ENCODE peak calls at places on chromosome 5, in eight cellular contexts. One of them, this sample, is unnamed.

GRCh38 chr5:41291323-41291722 is 78.0 kb upstream of the C6 start:
- DNase-seq in fibroblast of lung: no peak
- DNase-seq in A549: no peak
- DNase-seq in ovary: no peak
- DNase-seq in CD8-positive, alpha-beta T cell: no peak
- DNase-seq in OCI-LY7: no peak
- DNase-seq in lung: no peak
- DNase-seq in heart left ventricle: no peak
- DNase-seq in this sample: no peak

GRCh38 chr5:92242170-92242569 is 859.1 kb upstream of the ARRDC3 start:
- DNase-seq in fibroblast of lung: no peak
- DNase-seq in CD8-positive, alpha-beta T cell: no peak
- DNase-seq in ovary: no peak
- DNase-seq in OCI-LY7: no peak
- DNase-seq in A549: no peak
- DNase-seq in heart left ventricle: no peak
- DNase-seq in lung: no peak
- DNase-seq in this sample: no peak

GRCh38 chr5:40679998-40680681 is 425 bp downstream of the PTGER4 start:
- DNase-seq in ovary: no peak
- DNase-seq in OCI-LY7: no peak
- DNase-seq in CD8-positive, alpha-beta T cell: no peak
- DNase-seq in lung: peak; percentile 33
- DNase-seq in A549: no peak
- DNase-seq in fibroblast of lung: no peak
- DNase-seq in heart left ventricle: no peak
- DNase-seq in this sample: peak; percentile 52

GRCh38 chr5:156617426-156617825 is 232.7 kb upstream of the PPP1R2B start:
- DNase-seq in A549: no peak
- DNase-seq in OCI-LY7: no peak
- DNase-seq in lung: no peak
- DNase-seq in fibroblast of lung: no peak
- DNase-seq in heart left ventricle: no peak
- DNase-seq in ovary: no peak
- DNase-seq in CD8-positive, alpha-beta T cell: no peak
- DNase-seq in this sample: no peak

GRCh38 chr5:81268797-81269196 is 32.6 kb upstream of the ZCCHC9 start:
- DNase-seq in heart left ventricle: no peak
- DNase-seq in fibroblast of lung: peak; percentile 84
- DNase-seq in lung: no peak
- DNase-seq in OCI-LY7: no peak
- DNase-seq in CD8-positive, alpha-beta T cell: no peak
- DNase-seq in ovary: no peak
- DNase-seq in A549: peak; percentile 33
- DNase-seq in this sample: no peak

GRCh38 chr5:168681556-168682183 is 102.5 kb upstream of the PANK3 start:
- DNase-seq in heart left ventricle: peak; percentile 46
- DNase-seq in CD8-positive, alpha-beta T cell: no peak
- DNase-seq in OCI-LY7: no peak
- DNase-seq in fibroblast of lung: peak; percentile 74
- DNase-seq in ovary: peak; percentile 72
- DNase-seq in A549: no peak
- DNase-seq in lung: no peak
- DNase-seq in this sample: no peak

GRCh38 chr5:159732220-159732619 is 184.1 kb upstream of the ADRA1B start:
- DNase-seq in lung: no peak
- DNase-seq in heart left ventricle: no peak
- DNase-seq in A549: no peak
- DNase-seq in fibroblast of lung: no peak
- DNase-seq in OCI-LY7: no peak
- DNase-seq in ovary: no peak
- DNase-seq in CD8-positive, alpha-beta T cell: no peak
- DNase-seq in this sample: no peak

GRCh38 chr5:93130623-93131022 is 450.4 kb downstream of the NR2F1-AS1 start:
- DNase-seq in heart left ventricle: peak; percentile 20
- DNase-seq in OCI-LY7: no peak
- DNase-seq in CD8-positive, alpha-beta T cell: no peak
- DNase-seq in ovary: no peak
- DNase-seq in A549: no peak
- DNase-seq in fibroblast of lung: no peak
- DNase-seq in lung: no peak
- DNase-seq in this sample: no peak

GRCh38 chr5:74085782-74086181 is 459.8 kb downstream of the ARHGEF28 start:
- DNase-seq in ovary: no peak
- DNase-seq in CD8-positive, alpha-beta T cell: no peak
- DNase-seq in OCI-LY7: no peak
- DNase-seq in A549: no peak
- DNase-seq in fibroblast of lung: no peak
- DNase-seq in lung: peak; percentile 67
- DNase-seq in heart left ventricle: no peak
- DNase-seq in this sample: no peak

GRCh38 chr5:112253478-112254250 is 165.4 kb downstream of the EPB41L4A start:
- DNase-seq in OCI-LY7: no peak
- DNase-seq in fibroblast of lung: no peak
- DNase-seq in CD8-positive, alpha-beta T cell: no peak
- DNase-seq in lung: no peak
- DNase-seq in ovary: peak; percentile 27
- DNase-seq in A549: no peak
- DNase-seq in heart left ventricle: peak; percentile 39
- DNase-seq in this sample: no peak

GRCh38 chr5:131209506-131210191 is 38.9 kb downstream of the LYRM7 start:
- DNase-seq in A549: no peak
- DNase-seq in OCI-LY7: peak; percentile 94
- DNase-seq in ovary: no peak
- DNase-seq in lung: no peak
- DNase-seq in fibroblast of lung: no peak
- DNase-seq in heart left ventricle: no peak
- DNase-seq in CD8-positive, alpha-beta T cell: peak; percentile 31
- DNase-seq in this sample: no peak

GRCh38 chr5:180860887-180861822 is at the start of gene ZFP62:
- DNase-seq in ovary: peak; percentile 88
- DNase-seq in A549: peak; percentile 77
- DNase-seq in lung: peak; percentile 92
- DNase-seq in heart left ventricle: peak; percentile 92
- DNase-seq in CD8-positive, alpha-beta T cell: peak; percentile 84
- DNase-seq in fibroblast of lung: peak; percentile 90
- DNase-seq in OCI-LY7: peak; percentile 96
- DNase-seq in this sample: peak; percentile 97

GRCh38 chr5:180866296-180866695 is 5.2 kb upstream of the ZFP62 start:
- DNase-seq in OCI-LY7: no peak
- DNase-seq in A549: peak; percentile 19
- DNase-seq in ovary: no peak
- DNase-seq in CD8-positive, alpha-beta T cell: no peak
- DNase-seq in fibroblast of lung: no peak
- DNase-seq in lung: no peak
- DNase-seq in heart left ventricle: no peak
- DNase-seq in this sample: peak; percentile 58

GRCh38 chr5:180862645-180863044 is 1.6 kb upstream of the ZFP62 start:
- DNase-seq in ovary: no peak
- DNase-seq in OCI-LY7: no peak
- DNase-seq in heart left ventricle: no peak
- DNase-seq in A549: no peak
- DNase-seq in fibroblast of lung: no peak
- DNase-seq in lung: no peak
- DNase-seq in CD8-positive, alpha-beta T cell: no peak
- DNase-seq in this sample: no peak

DNA sequence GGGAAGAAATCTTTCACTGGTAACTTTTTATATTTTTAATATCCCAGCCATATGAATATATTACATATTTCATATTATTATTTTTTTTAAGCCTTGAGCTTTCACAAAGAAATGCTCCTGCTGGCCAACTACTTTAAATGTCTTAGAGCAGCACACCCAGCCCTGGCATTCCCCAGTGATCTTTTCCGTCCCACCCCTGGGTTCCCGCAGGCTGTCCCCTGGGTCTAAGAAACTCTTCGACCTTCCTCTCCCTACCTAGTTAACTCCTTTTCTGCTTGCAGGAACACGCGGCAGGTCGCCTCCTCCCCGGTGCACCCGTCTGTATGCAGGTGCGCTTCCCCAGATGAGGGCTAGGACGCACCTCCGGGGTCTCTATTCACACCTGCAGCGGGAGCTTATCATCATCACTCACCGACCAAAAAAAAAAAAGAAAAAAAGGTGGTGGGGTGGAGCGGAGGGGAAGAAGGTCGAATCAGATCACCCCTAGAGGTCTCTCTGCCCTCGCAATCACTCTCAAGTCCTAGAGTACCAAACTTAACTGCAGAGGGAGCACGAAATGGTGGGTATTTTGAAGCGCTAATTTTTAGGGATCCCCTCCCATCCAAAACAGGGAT is 696 bp downstream of the ZFP62 start:
- DNase-seq in fibroblast of lung: peak; percentile 27
- DNase-seq in heart left ventricle: no peak
- DNase-seq in OCI-LY7: peak; percentile 90
- DNase-seq in ovary: no peak
- DNase-seq in CD8-positive, alpha-beta T cell: no peak
- DNase-seq in lung: no peak
- DNase-seq in A549: peak; percentile 62
- DNase-seq in this sample: peak; percentile 72
- TF ChIP-seq CTCF in fibroblast of lung: peak; percentile 15
- TF ChIP-seq CTCF in heart left ventricle: peak; percentile 31
- TF ChIP-seq CTCF in OCI-LY7: peak; percentile 66
- TF ChIP-seq CTCF in ovary: no peak
- TF ChIP-seq CTCF in CD8-positive, alpha-beta T cell: peak; percentile 56
- TF ChIP-seq CTCF in lung: no peak
- TF ChIP-seq CTCF in A549: peak; percentile 51
- TF ChIP-seq CTCF in this sample: no peak

DNA sequence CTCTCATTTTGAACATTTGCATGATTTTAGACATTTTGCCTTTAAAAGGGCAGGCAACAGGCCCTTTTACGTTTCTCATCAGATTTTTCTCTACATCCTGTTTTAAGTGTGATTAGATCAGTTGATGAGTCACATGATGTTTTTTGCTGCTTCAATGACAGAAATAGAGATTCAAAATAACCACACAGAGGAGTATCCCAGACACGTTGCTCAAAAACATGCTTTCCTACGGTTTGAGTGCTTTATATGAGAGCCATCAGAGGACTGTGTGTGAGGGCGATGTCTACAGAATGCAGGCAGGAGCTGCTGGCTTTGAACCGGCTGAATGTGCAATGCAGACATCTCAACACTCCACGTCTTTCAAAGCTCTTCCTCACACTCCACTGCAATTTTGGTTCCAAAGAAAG is 42.1 kb downstream of the OTULIN start:
- DNase-seq in lung: no peak
- DNase-seq in A549: no peak
- DNase-seq in OCI-LY7: no peak
- DNase-seq in ovary: no peak
- DNase-seq in heart left ventricle: no peak
- DNase-seq in fibroblast of lung: peak; percentile 62
- DNase-seq in CD8-positive, alpha-beta T cell: peak; percentile 33
- DNase-seq in this sample: no peak
- H3K4me1 ChIP-seq in lung: no peaks in the 10 kb centered on the region
- H3K4me1 ChIP-seq in A549: no peaks in the 10 kb centered on the region
- H3K4me1 ChIP-seq in OCI-LY7: no peaks in the 10 kb centered on the region
- H3K4me1 ChIP-seq in ovary: no peaks in the 10 kb centered on the region
- H3K4me1 ChIP-seq in heart left ventricle: peaks cover 12% of the 10 kb centered on the region
- H3K4me1 ChIP-seq in fibroblast of lung: peaks cover 4% of the 10 kb centered on the region
- H3K4me1 ChIP-seq in CD8-positive, alpha-beta T cell: peaks cover 79% of the 10 kb centered on the region
- H3K4me1 ChIP-seq in this sample: no peaks in the 10 kb centered on the region

GRCh38 chr5:100708625-100709171 is 173.5 kb downstream of the FAM174A start:
- DNase-seq in A549: no peak
- DNase-seq in ovary: no peak
- DNase-seq in fibroblast of lung: no peak
- DNase-seq in CD8-positive, alpha-beta T cell: no peak
- DNase-seq in OCI-LY7: no peak
- DNase-seq in lung: no peak
- DNase-seq in heart left ventricle: no peak
- DNase-seq in this sample: no peak

GRCh38 chr5:100709771-100710170 is 174.6 kb downstream of the FAM174A start:
- DNase-seq in ovary: no peak
- DNase-seq in CD8-positive, alpha-beta T cell: no peak
- DNase-seq in A549: no peak
- DNase-seq in OCI-LY7: no peak
- DNase-seq in fibroblast of lung: no peak
- DNase-seq in lung: no peak
- DNase-seq in heart left ventricle: no peak
- DNase-seq in this sample: no peak

GRCh38 chr5:100706796-100707195 is 171.6 kb downstream of the FAM174A start:
- DNase-seq in fibroblast of lung: peak; percentile 56
- DNase-seq in ovary: no peak
- DNase-seq in OCI-LY7: peak; percentile 23
- DNase-seq in lung: no peak
- DNase-seq in CD8-positive, alpha-beta T cell: no peak
- DNase-seq in heart left ventricle: no peak
- DNase-seq in A549: no peak
- DNase-seq in this sample: no peak
- TF ChIP-seq CTCF in fibroblast of lung: peak; percentile 50
- TF ChIP-seq CTCF in ovary: no peak
- TF ChIP-seq CTCF in OCI-LY7: peak; percentile 62
- TF ChIP-seq CTCF in lung: no peak
- TF ChIP-seq CTCF in CD8-positive, alpha-beta T cell: peak; percentile 40
- TF ChIP-seq CTCF in heart left ventricle: peak; percentile 43
- TF ChIP-seq CTCF in A549: no peak
- TF ChIP-seq CTCF in this sample: no peak

GRCh38 chr5:132465095-132465707 is 25.4 kb downstream of the IRF1 start:
- DNase-seq in heart left ventricle: no peak
- DNase-seq in fibroblast of lung: no peak
- DNase-seq in A549: no peak
- DNase-seq in OCI-LY7: no peak
- DNase-seq in lung: no peak
- DNase-seq in ovary: no peak
- DNase-seq in CD8-positive, alpha-beta T cell: no peak
- DNase-seq in this sample: no peak

GRCh38 chr5:132464155-132464939 is 26.2 kb downstream of the IRF1 start:
- DNase-seq in lung: no peak
- DNase-seq in fibroblast of lung: no peak
- DNase-seq in A549: no peak
- DNase-seq in heart left ventricle: no peak
- DNase-seq in OCI-LY7: peak; percentile 81
- DNase-seq in CD8-positive, alpha-beta T cell: no peak
- DNase-seq in ovary: no peak
- DNase-seq in this sample: peak; percentile 59

GRCh38 chr5:132462856-132463745 is 27.5 kb downstream of the IRF1 start:
- DNase-seq in A549: no peak
- DNase-seq in ovary: no peak
- DNase-seq in CD8-positive, alpha-beta T cell: no peak
- DNase-seq in fibroblast of lung: no peak
- DNase-seq in lung: no peak
- DNase-seq in OCI-LY7: no peak
- DNase-seq in heart left ventricle: no peak
- DNase-seq in this sample: no peak

GRCh38 chr5:132461671-132462070 is 28.9 kb downstream of the IRF1 start:
- DNase-seq in lung: no peak
- DNase-seq in heart left ventricle: no peak
- DNase-seq in fibroblast of lung: no peak
- DNase-seq in OCI-LY7: no peak
- DNase-seq in ovary: no peak
- DNase-seq in CD8-positive, alpha-beta T cell: no peak
- DNase-seq in A549: no peak
- DNase-seq in this sample: no peak

DNA sequence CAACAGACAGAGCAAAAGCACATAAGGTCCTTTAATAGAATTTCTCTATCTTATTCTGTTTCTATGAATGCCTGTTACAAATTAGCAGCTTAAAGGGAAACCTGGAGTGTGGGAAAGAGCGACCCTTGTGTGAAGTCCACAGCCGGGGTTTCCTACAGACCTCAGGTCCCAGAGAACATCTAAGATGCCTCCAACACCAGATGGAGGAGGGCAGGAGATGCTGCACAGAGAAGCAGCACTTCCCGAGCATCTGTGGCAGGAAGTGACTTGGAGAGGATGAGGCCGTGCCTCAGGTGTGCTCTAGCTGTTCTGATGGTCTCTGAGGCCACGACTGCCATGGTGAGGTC is 26.8 kb downstream of the IRF1 start:
- DNase-seq in OCI-LY7: no peak
- DNase-seq in lung: no peak
- DNase-seq in heart left ventricle: no peak
- DNase-seq in fibroblast of lung: no peak
- DNase-seq in ovary: no peak
- DNase-seq in A549: no peak
- DNase-seq in CD8-positive, alpha-beta T cell: no peak
- DNase-seq in this sample: no peak
- H3K4me1 ChIP-seq in OCI-LY7: peaks cover 85% of the 10 kb centered on the region
- H3K4me1 ChIP-seq in lung: peaks cover 10% of the 10 kb centered on the region
- H3K4me1 ChIP-seq in heart left ventricle: peaks cover 75% of the 10 kb centered on the region
- H3K4me1 ChIP-seq in fibroblast of lung: peaks cover 32% of the 10 kb centered on the region
- H3K4me1 ChIP-seq in ovary: peaks cover 25% of the 10 kb centered on the region
- H3K4me1 ChIP-seq in A549: peaks cover 25% of the 10 kb centered on the region
- H3K4me1 ChIP-seq in CD8-positive, alpha-beta T cell: peaks cover 85% of the 10 kb centered on the region
- H3K4me1 ChIP-seq in this sample: peaks cover 71% of the 10 kb centered on the region